ENCODE peak calls at places on chromosomes 1 and 21, in five cellular contexts. I, Z, E, Q and N are unnamed samples.

GRCh38 chr1:36182734-36183133 is 26.8 kb downstream of the MAP7D1 start:
- DNase-seq in I (no peak), Z (no peak), E (no peak), Q (no peak), N (no peak)

GRCh38 chr1:211610779-211611556 is 32.0 kb upstream of the SLC30A1 start:
- DNase-seq in I (peak; percentile 38), Z (peak; percentile 28), E (no peak), Q (no peak), N (no peak)

GRCh38 chr1:43021547-43022474 is 63.1 kb upstream of the SLC2A1 start:
- DNase-seq in I (no peak), Z (no peak), E (no peak), Q (no peak), N (no peak)

GRCh38 chr21:44442266-44443125 is 12.8 kb upstream of the LRRC3 start:
- DNase-seq in I (no peak), Z (no peak), E (no peak), Q (no peak), N (no peak)

GRCh38 chr1:98342556-98342955 is 319.0 kb upstream of the SNX7 start:
- DNase-seq in I (peak; percentile 59), Z (peak; percentile 17), E (peak; percentile 52), Q (no peak), N (no peak)

GRCh38 chr1:176826265-176826664 is 338.2 kb downstream of the ASTN1 start:
- DNase-seq in I (no peak), Z (no peak), E (no peak), Q (no peak), N (no peak)

GRCh38 chr1:214106375-214106774 is 118.6 kb downstream of the PROX1 start:
- DNase-seq in I (peak; percentile 15), Z (no peak), E (no peak), Q (no peak), N (no peak)

GRCh38 chr1:180311011-180311730 is 81.1 kb downstream of the LHX4 start:
- DNase-seq in I (peak; percentile 80), Z (peak; percentile 29), E (peak; percentile 47), Q (no peak), N (no peak)

GRCh38 chr1:231872461-231872910 is 245.9 kb downstream of the DISC1 start:
- DNase-seq in I (peak; percentile 59), Z (peak; percentile 59), E (peak; percentile 41), Q (no peak), N (no peak)

GRCh38 chr21:26405735-26406361 is 167.2 kb downstream of the CYYR1 start:
- DNase-seq in I (peak; percentile 72), Z (peak; percentile 85), E (peak; percentile 83), Q (no peak), N (peak; percentile 25)

GRCh38 chr21:32463367-32463766 is 50.9 kb downstream of the EVA1C start:
- DNase-seq in I (peak; percentile 29), Z (peak; percentile 62), E (peak; percentile 26), Q (no peak), N (no peak)

GRCh38 chr1:7670334-7671145 is 100.6 kb upstream of the VAMP3 start:
- DNase-seq in I (no peak), Z (no peak), E (no peak), Q (no peak), N (no peak)

GRCh38 chr1:26337625-26338024 is 16.3 kb downstream of the CRYBG2 start:
- DNase-seq in I (no peak), Z (no peak), E (no peak), Q (no peak), N (no peak)

GRCh38 chr1:203629509-203630082 is 3.0 kb downstream of the ATP2B4 start:
- DNase-seq in I (peak; percentile 52), Z (peak; percentile 57), E (no peak), Q (no peak), N (no peak)

GRCh38 chr1:207959141-207959825 is 48.4 kb upstream of the CD34 start:
- DNase-seq in I (peak; percentile 38), Z (peak; percentile 33), E (no peak), Q (no peak), N (no peak)

GRCh38 chr21:37478821-37479220 is 112.2 kb downstream of the DYRK1A start:
- DNase-seq in I (no peak), Z (no peak), E (no peak), Q (no peak), N (no peak)